ENCODE peak calls at places on chromosomes 6 and 20, in four cellular contexts. One of them, this sample, is unnamed.

GRCh38 chr6:134173007-134173690 is 120.7 kb upstream of the SLC2A12 start:
- DNase-seq in IMR-90: peak
- DNase-seq in H1: no peak
- DNase-seq in H9: no peak
- DNase-seq in this sample: no peak

GRCh38 chr6:168815229-168815628 is 374.2 kb downstream of the SMOC2 start:
- DNase-seq in IMR-90: no peak
- DNase-seq in H1: no peak
- DNase-seq in H9: no peak
- DNase-seq in this sample: no peak

GRCh38 chr20:24118781-24119175 is 130.2 kb upstream of the GGTLC1 start:
- DNase-seq in IMR-90: no peak
- DNase-seq in H1: no peak
- DNase-seq in H9: no peak
- DNase-seq in this sample: no peak

GRCh38 chr6:155461636-155462035 is 6.0 kb upstream of the NOX3 start:
- DNase-seq in IMR-90: peak
- DNase-seq in H1: no peak
- DNase-seq in H9: no peak
- DNase-seq in this sample: no peak

GRCh38 chr6:42045538-42046460 is 4.5 kb upstream of the TAF8 start:
- DNase-seq in IMR-90: peak
- DNase-seq in H1: peak
- DNase-seq in H9: peak
- DNase-seq in this sample: peak

GRCh38 chr20:47727170-47727880 is 58.0 kb downstream of the SULF2 start:
- DNase-seq in IMR-90: no peak
- DNase-seq in H1: no peak
- DNase-seq in H9: no peak
- DNase-seq in this sample: no peak

GRCh38 chr6:100311707-100312266 is 152.9 kb downstream of the SIM1 start:
- DNase-seq in IMR-90: peak
- DNase-seq in H1: no peak
- DNase-seq in H9: no peak
- DNase-seq in this sample: no peak

GRCh38 chr20:21017381-21018085 is 88.6 kb downstream of the LINC00237 start:
- DNase-seq in IMR-90: no peak
- DNase-seq in H1: no peak
- DNase-seq in H9: no peak
- DNase-seq in this sample: no peak

GRCh38 chr6:32980488-32981038 is 12.2 kb downstream of the BRD2 start:
- DNase-seq in IMR-90: no peak
- DNase-seq in H1: no peak
- DNase-seq in H9: no peak
- DNase-seq in this sample: no peak

GRCh38 chr20:50673146-50673830 is 18.1 kb downstream of the RIPOR3 start:
- DNase-seq in IMR-90: no peak
- DNase-seq in H1: no peak
- DNase-seq in H9: no peak
- DNase-seq in this sample: no peak

GRCh38 chr6:47665112-47665511 is 33.3 kb upstream of the ADGRF4 start:
- DNase-seq in IMR-90: no peak
- DNase-seq in H1: no peak
- DNase-seq in H9: no peak
- DNase-seq in this sample: no peak

GRCh38 chr6:85465762-85466161 is 15.9 kb downstream of the NT5E start:
- DNase-seq in IMR-90: no peak
- DNase-seq in H1: no peak
- DNase-seq in H9: no peak
- DNase-seq in this sample: no peak

GRCh38 chr6:61809004-61809595 is 476.9 kb downstream of the KHDRBS2 start:
- DNase-seq in IMR-90: no peak
- DNase-seq in H1: no peak
- DNase-seq in H9: no peak
- DNase-seq in this sample: peak

GRCh38 chr20:54212226-54212625 is 4.3 kb downstream of the PFDN4 start:
- DNase-seq in IMR-90: peak
- DNase-seq in H1: no peak
- DNase-seq in H9: no peak
- DNase-seq in this sample: no peak

DNA sequence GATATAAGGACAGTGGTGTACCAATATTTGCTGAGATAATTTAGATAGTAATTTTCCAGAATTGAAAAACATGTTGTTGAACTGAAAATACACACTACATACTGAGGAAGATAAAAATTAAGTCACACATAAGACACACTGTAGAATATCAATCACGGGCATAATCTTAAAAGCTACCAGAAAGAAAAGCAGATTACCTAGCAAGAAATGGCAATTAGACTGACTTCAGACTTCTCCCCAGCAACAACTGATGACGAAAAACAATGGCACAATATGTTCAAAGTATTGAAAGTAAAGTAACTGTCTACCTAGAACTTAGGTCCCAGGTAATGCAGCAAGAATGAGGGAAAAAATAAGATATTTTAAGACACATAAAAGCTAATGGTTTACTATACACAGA is 46.5 kb downstream of the NOL7 start:
- DNase-seq in IMR-90: no peak
- DNase-seq in H1: no peak
- DNase-seq in H9: no peak
- DNase-seq in this sample: no peak
- H3K56ac ChIP-seq in IMR-90: no peak
- H3K56ac ChIP-seq in H1: no peak
- H3K56ac ChIP-seq in H9: no peak
- H3K56ac ChIP-seq in this sample: no peak

GRCh38 chr20:5364136-5364821 is 47.5 kb upstream of the PROKR2 start:
- DNase-seq in IMR-90: no peak
- DNase-seq in H1: no peak
- DNase-seq in H9: no peak
- DNase-seq in this sample: peak

GRCh38 chr20:5361176-5361575 is 44.4 kb upstream of the PROKR2 start:
- DNase-seq in IMR-90: no peak
- DNase-seq in H1: no peak
- DNase-seq in H9: no peak
- DNase-seq in this sample: no peak

GRCh38 chr20:5362771-5363170 is 46.0 kb upstream of the PROKR2 start:
- DNase-seq in IMR-90: no peak
- DNase-seq in H1: no peak
- DNase-seq in H9: no peak
- DNase-seq in this sample: no peak

GRCh38 chr20:5369622-5370021 is 52.9 kb upstream of the PROKR2 start:
- DNase-seq in IMR-90: no peak
- DNase-seq in H1: no peak
- DNase-seq in H9: no peak
- DNase-seq in this sample: no peak

GRCh38 chr20:5364997-5365597 is 48.3 kb upstream of the PROKR2 start:
- DNase-seq in IMR-90: no peak
- DNase-seq in H1: no peak
- DNase-seq in H9: no peak
- DNase-seq in this sample: peak
- H2BK120ac ChIP-seq in IMR-90: no peak
- H2BK120ac ChIP-seq in H1: no peak
- H2BK120ac ChIP-seq in H9: no peak
- H2BK120ac ChIP-seq in this sample: no peak

GRCh38 chr6:55578537-55579363 is at the start of gene HMGCLL1:
- DNase-seq in IMR-90: no peak
- DNase-seq in H1: peak
- DNase-seq in H9: peak
- DNase-seq in this sample: peak
- H3K56ac ChIP-seq in IMR-90: no peak
- H3K56ac ChIP-seq in H1: no peak
- H3K56ac ChIP-seq in H9: no peak
- H3K56ac ChIP-seq in this sample: peak

GRCh38 chr6:30780642-30780920 is 36.2 kb upstream of the IER3 start:
- DNase-seq in IMR-90: no peak
- DNase-seq in H1: no peak
- DNase-seq in H9: no peak
- DNase-seq in this sample: no peak
- H2BK120ac ChIP-seq in IMR-90: peak
- H2BK120ac ChIP-seq in H1: no peak
- H2BK120ac ChIP-seq in H9: no peak
- H2BK120ac ChIP-seq in this sample: no peak

DNA sequence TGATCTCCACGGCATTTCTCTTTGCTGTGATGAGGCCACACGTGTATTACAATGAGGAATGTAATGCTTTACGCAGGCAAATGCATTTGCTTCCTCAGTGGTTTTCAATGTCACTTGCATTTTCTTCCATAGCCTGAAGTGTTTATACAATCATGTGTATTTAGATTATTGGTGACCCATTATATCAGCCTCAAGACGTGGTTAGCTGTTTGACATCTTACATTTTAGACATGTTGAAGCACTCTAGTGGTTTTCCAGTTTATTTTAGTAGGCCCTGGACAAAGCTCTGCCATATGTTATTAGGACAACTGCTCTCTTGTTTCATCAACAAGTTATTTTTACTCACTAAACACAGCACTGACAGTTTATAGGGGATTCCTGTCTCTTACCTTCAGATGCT is 200.4 kb downstream of the UTRN start:
- DNase-seq in IMR-90: peak
- DNase-seq in H1: no peak
- DNase-seq in H9: no peak
- DNase-seq in this sample: no peak
- H3K56ac ChIP-seq in IMR-90: no peak
- H3K56ac ChIP-seq in H1: no peak
- H3K56ac ChIP-seq in H9: no peak
- H3K56ac ChIP-seq in this sample: no peak

GRCh38 chr6:17012421-17013225 is 89.2 kb upstream of the STMND1 start:
- DNase-seq in IMR-90: peak
- DNase-seq in H1: peak
- DNase-seq in H9: peak
- DNase-seq in this sample: peak
- H2BK120ac ChIP-seq in IMR-90: peak
- H2BK120ac ChIP-seq in H1: no peak
- H2BK120ac ChIP-seq in H9: no peak
- H2BK120ac ChIP-seq in this sample: no peak